ENCODE peak calls at places on chromosomes 12 and 14, in eight cellular contexts. One of them, this sample, is unnamed.

GRCh38 chr12:120089796-120090195 is 26.8 kb downstream of the RAB35 start:
- DNase-seq in tibial artery: no peak
- DNase-seq in pancreas: no peak
- DNase-seq in body of pancreas: no peak
- DNase-seq in lower lobe of right lung: peak; percentile 13
- DNase-seq in spleen: no peak
- DNase-seq in HCT116: no peak
- DNase-seq in breast epithelium: no peak
- DNase-seq in this sample: no peak

GRCh38 chr14:23661542-23661941 is 25.4 kb downstream of the DHRS2 start:
- DNase-seq in tibial artery: no peak
- DNase-seq in body of pancreas: no peak
- DNase-seq in breast epithelium: no peak
- DNase-seq in spleen: no peak
- DNase-seq in lower lobe of right lung: no peak
- DNase-seq in pancreas: no peak
- DNase-seq in HCT116: no peak
- DNase-seq in this sample: no peak

GRCh38 chr12:107684990-107685359 is 624 bp upstream of the PWP1 start:
- DNase-seq in tibial artery: no peak
- DNase-seq in spleen: no peak
- DNase-seq in breast epithelium: no peak
- DNase-seq in HCT116: peak; percentile 23
- DNase-seq in pancreas: no peak
- DNase-seq in body of pancreas: no peak
- DNase-seq in lower lobe of right lung: no peak
- DNase-seq in this sample: peak; percentile 77

GRCh38 chr12:128844031-128844635 is 9.1 kb upstream of the GLT1D1 start:
- DNase-seq in spleen: peak; percentile 86
- DNase-seq in HCT116: no peak
- DNase-seq in breast epithelium: no peak
- DNase-seq in body of pancreas: no peak
- DNase-seq in lower lobe of right lung: peak; percentile 56
- DNase-seq in tibial artery: no peak
- DNase-seq in pancreas: no peak
- DNase-seq in this sample: peak; percentile 90

GRCh38 chr14:22466520-22466919 is 122.5 kb downstream of the DAD1 start:
- DNase-seq in spleen: no peak
- DNase-seq in breast epithelium: no peak
- DNase-seq in body of pancreas: no peak
- DNase-seq in tibial artery: no peak
- DNase-seq in HCT116: no peak
- DNase-seq in pancreas: no peak
- DNase-seq in lower lobe of right lung: no peak
- DNase-seq in this sample: no peak

GRCh38 chr12:49962861-49963765 is 1.4 kb downstream of the AQP5 start:
- DNase-seq in body of pancreas: peak; percentile 97
- DNase-seq in pancreas: peak; percentile 85
- DNase-seq in breast epithelium: peak; percentile 73
- DNase-seq in HCT116: peak; percentile 29
- DNase-seq in lower lobe of right lung: peak; percentile 84
- DNase-seq in tibial artery: no peak
- DNase-seq in spleen: peak; percentile 71
- DNase-seq in this sample: peak; percentile 58

GRCh38 chr14:43754838-43755237 is 752.2 kb downstream of the FSCB start:
- DNase-seq in lower lobe of right lung: no peak
- DNase-seq in tibial artery: no peak
- DNase-seq in spleen: no peak
- DNase-seq in pancreas: no peak
- DNase-seq in HCT116: no peak
- DNase-seq in body of pancreas: no peak
- DNase-seq in breast epithelium: no peak
- DNase-seq in this sample: peak; percentile 52

GRCh38 chr14:75597149-75597548 is 18.7 kb downstream of the FLVCR2 start:
- DNase-seq in breast epithelium: no peak
- DNase-seq in body of pancreas: no peak
- DNase-seq in HCT116: no peak
- DNase-seq in tibial artery: no peak
- DNase-seq in lower lobe of right lung: no peak
- DNase-seq in spleen: no peak
- DNase-seq in pancreas: no peak
- DNase-seq in this sample: no peak

GRCh38 chr12:77166711-77167110 is 101.3 kb upstream of the E2F7 start:
- DNase-seq in lower lobe of right lung: no peak
- DNase-seq in HCT116: no peak
- DNase-seq in tibial artery: no peak
- DNase-seq in breast epithelium: no peak
- DNase-seq in spleen: no peak
- DNase-seq in body of pancreas: no peak
- DNase-seq in pancreas: no peak
- DNase-seq in this sample: no peak

GRCh38 chr12:57430117-57430930 is 519 bp downstream of the R3HDM2 start:
- DNase-seq in lower lobe of right lung: peak; percentile 69
- DNase-seq in spleen: peak; percentile 92
- DNase-seq in breast epithelium: peak; percentile 32
- DNase-seq in pancreas: peak; percentile 55
- DNase-seq in HCT116: no peak
- DNase-seq in tibial artery: peak; percentile 30
- DNase-seq in body of pancreas: no peak
- DNase-seq in this sample: peak; percentile 90

GRCh38 chr12:88309546-88309945 is 167.4 kb downstream of the TMTC3 start:
- DNase-seq in spleen: no peak
- DNase-seq in breast epithelium: no peak
- DNase-seq in tibial artery: no peak
- DNase-seq in lower lobe of right lung: no peak
- DNase-seq in body of pancreas: no peak
- DNase-seq in HCT116: no peak
- DNase-seq in pancreas: no peak
- DNase-seq in this sample: no peak

GRCh38 chr12:111404362-111405148 is 1.2 kb upstream of the SH2B3 start:
- DNase-seq in HCT116: no peak
- DNase-seq in pancreas: peak; percentile 71
- DNase-seq in tibial artery: no peak
- DNase-seq in lower lobe of right lung: peak; percentile 61
- DNase-seq in body of pancreas: peak; percentile 51
- DNase-seq in spleen: no peak
- DNase-seq in breast epithelium: no peak
- DNase-seq in this sample: peak; percentile 93

GRCh38 chr12:31705651-31706050 is 23.2 kb downstream of the AMN1 start:
- DNase-seq in tibial artery: no peak
- DNase-seq in lower lobe of right lung: no peak
- DNase-seq in body of pancreas: no peak
- DNase-seq in breast epithelium: no peak
- DNase-seq in pancreas: no peak
- DNase-seq in spleen: no peak
- DNase-seq in HCT116: no peak
- DNase-seq in this sample: no peak

GRCh38 chr12:3333583-3333982 is 157.4 kb upstream of the PRMT8 start:
- DNase-seq in breast epithelium: no peak
- DNase-seq in tibial artery: no peak
- DNase-seq in body of pancreas: no peak
- DNase-seq in HCT116: peak; percentile 38
- DNase-seq in pancreas: no peak
- DNase-seq in lower lobe of right lung: no peak
- DNase-seq in spleen: no peak
- DNase-seq in this sample: peak; percentile 98

GRCh38 chr12:59844775-59845174 is 248.9 kb downstream of the SLC16A7 start:
- DNase-seq in lower lobe of right lung: no peak
- DNase-seq in pancreas: no peak
- DNase-seq in spleen: no peak
- DNase-seq in tibial artery: no peak
- DNase-seq in breast epithelium: no peak
- DNase-seq in body of pancreas: no peak
- DNase-seq in HCT116: no peak
- DNase-seq in this sample: no peak

GRCh38 chr14:54129850-54130640 is 173.4 kb upstream of the BMP4 start:
- DNase-seq in spleen: no peak
- DNase-seq in body of pancreas: no peak
- DNase-seq in HCT116: no peak
- DNase-seq in pancreas: no peak
- DNase-seq in tibial artery: no peak
- DNase-seq in breast epithelium: no peak
- DNase-seq in lower lobe of right lung: no peak
- DNase-seq in this sample: no peak

GRCh38 chr12:45305904-45306303 is 90.0 kb downstream of the ANO6 start:
- DNase-seq in breast epithelium: peak; percentile 29
- DNase-seq in spleen: no peak
- DNase-seq in lower lobe of right lung: no peak
- DNase-seq in pancreas: no peak
- DNase-seq in tibial artery: no peak
- DNase-seq in HCT116: no peak
- DNase-seq in body of pancreas: no peak
- DNase-seq in this sample: no peak

GRCh38 chr14:89417469-89418225 is 614 bp upstream of the FOXN3 start:
- DNase-seq in pancreas: peak; percentile 73
- DNase-seq in HCT116: peak; percentile 54
- DNase-seq in tibial artery: peak; percentile 63
- DNase-seq in breast epithelium: peak; percentile 58
- DNase-seq in spleen: peak; percentile 92
- DNase-seq in lower lobe of right lung: peak; percentile 75
- DNase-seq in body of pancreas: peak; percentile 57
- DNase-seq in this sample: peak; percentile 81
- H3K4me1 ChIP-seq in pancreas: no peaks in the 10 kb centered on the region
- H3K4me1 ChIP-seq in HCT116: peaks cover 4% of the 10 kb centered on the region
- H3K4me1 ChIP-seq in tibial artery: peaks cover 31% of the 10 kb centered on the region
- H3K4me1 ChIP-seq in breast epithelium: no peaks in the 10 kb centered on the region
- H3K4me1 ChIP-seq in spleen: peaks cover 8% of the 10 kb centered on the region
- H3K4me1 ChIP-seq in lower lobe of right lung: peaks cover 35% of the 10 kb centered on the region
- H3K4me1 ChIP-seq in body of pancreas: peaks cover 30% of the 10 kb centered on the region
- H3K4me1 ChIP-seq in this sample: no peaks in the 10 kb centered on the region

GRCh38 chr12:5889381-5890047 is 55.5 kb downstream of the ANO2 start:
- DNase-seq in breast epithelium: no peak
- DNase-seq in spleen: no peak
- DNase-seq in body of pancreas: no peak
- DNase-seq in pancreas: no peak
- DNase-seq in lower lobe of right lung: no peak
- DNase-seq in tibial artery: no peak
- DNase-seq in HCT116: peak; percentile 62
- DNase-seq in this sample: peak; percentile 85

GRCh38 chr12:5884285-5884684 is 60.8 kb downstream of the ANO2 start:
- DNase-seq in lower lobe of right lung: no peak
- DNase-seq in body of pancreas: no peak
- DNase-seq in pancreas: no peak
- DNase-seq in tibial artery: no peak
- DNase-seq in HCT116: no peak
- DNase-seq in breast epithelium: no peak
- DNase-seq in spleen: no peak
- DNase-seq in this sample: no peak

GRCh38 chr12:5887758-5888157 is 57.3 kb downstream of the ANO2 start:
- DNase-seq in body of pancreas: no peak
- DNase-seq in pancreas: no peak
- DNase-seq in tibial artery: no peak
- DNase-seq in spleen: no peak
- DNase-seq in breast epithelium: no peak
- DNase-seq in HCT116: no peak
- DNase-seq in lower lobe of right lung: no peak
- DNase-seq in this sample: peak; percentile 5

GRCh38 chr12:5884846-5885245 is 60.2 kb downstream of the ANO2 start:
- DNase-seq in pancreas: no peak
- DNase-seq in breast epithelium: no peak
- DNase-seq in spleen: no peak
- DNase-seq in body of pancreas: no peak
- DNase-seq in HCT116: no peak
- DNase-seq in tibial artery: no peak
- DNase-seq in lower lobe of right lung: no peak
- DNase-seq in this sample: no peak

GRCh38 chr12:5888816-5889315 is 56.2 kb downstream of the ANO2 start:
- DNase-seq in pancreas: no peak
- DNase-seq in spleen: no peak
- DNase-seq in tibial artery: no peak
- DNase-seq in HCT116: no peak
- DNase-seq in lower lobe of right lung: no peak
- DNase-seq in body of pancreas: no peak
- DNase-seq in breast epithelium: no peak
- DNase-seq in this sample: peak; percentile 31
- H3K4me1 ChIP-seq in pancreas: no peaks in the 10 kb centered on the region
- H3K4me1 ChIP-seq in spleen: no peaks in the 10 kb centered on the region
- H3K4me1 ChIP-seq in tibial artery: no peaks in the 10 kb centered on the region
- H3K4me1 ChIP-seq in HCT116: no peaks in the 10 kb centered on the region
- H3K4me1 ChIP-seq in lower lobe of right lung: no peaks in the 10 kb centered on the region
- H3K4me1 ChIP-seq in body of pancreas: no peaks in the 10 kb centered on the region
- H3K4me1 ChIP-seq in breast epithelium: no peaks in the 10 kb centered on the region
- H3K4me1 ChIP-seq in this sample: no peaks in the 10 kb centered on the region

GRCh38 chr12:52232916-52233461 is at the start of gene KRT7:
- DNase-seq in body of pancreas: peak; percentile 89
- DNase-seq in lower lobe of right lung: peak; percentile 88
- DNase-seq in HCT116: no peak
- DNase-seq in pancreas: peak; percentile 72
- DNase-seq in tibial artery: no peak
- DNase-seq in breast epithelium: peak; percentile 93
- DNase-seq in spleen: no peak
- DNase-seq in this sample: peak; percentile 85
- H3K4me1 ChIP-seq in body of pancreas: peaks cover 76% of the 10 kb centered on the region
- H3K4me1 ChIP-seq in lower lobe of right lung: peaks cover 19% of the 10 kb centered on the region
- H3K4me1 ChIP-seq in HCT116: peaks cover 30% of the 10 kb centered on the region
- H3K4me1 ChIP-seq in pancreas: peaks cover 36% of the 10 kb centered on the region
- H3K4me1 ChIP-seq in tibial artery: peaks cover 44% of the 10 kb centered on the region
- H3K4me1 ChIP-seq in breast epithelium: peaks cover 22% of the 10 kb centered on the region
- H3K4me1 ChIP-seq in spleen: no peaks in the 10 kb centered on the region
- H3K4me1 ChIP-seq in this sample: no peaks in the 10 kb centered on the region

DNA sequence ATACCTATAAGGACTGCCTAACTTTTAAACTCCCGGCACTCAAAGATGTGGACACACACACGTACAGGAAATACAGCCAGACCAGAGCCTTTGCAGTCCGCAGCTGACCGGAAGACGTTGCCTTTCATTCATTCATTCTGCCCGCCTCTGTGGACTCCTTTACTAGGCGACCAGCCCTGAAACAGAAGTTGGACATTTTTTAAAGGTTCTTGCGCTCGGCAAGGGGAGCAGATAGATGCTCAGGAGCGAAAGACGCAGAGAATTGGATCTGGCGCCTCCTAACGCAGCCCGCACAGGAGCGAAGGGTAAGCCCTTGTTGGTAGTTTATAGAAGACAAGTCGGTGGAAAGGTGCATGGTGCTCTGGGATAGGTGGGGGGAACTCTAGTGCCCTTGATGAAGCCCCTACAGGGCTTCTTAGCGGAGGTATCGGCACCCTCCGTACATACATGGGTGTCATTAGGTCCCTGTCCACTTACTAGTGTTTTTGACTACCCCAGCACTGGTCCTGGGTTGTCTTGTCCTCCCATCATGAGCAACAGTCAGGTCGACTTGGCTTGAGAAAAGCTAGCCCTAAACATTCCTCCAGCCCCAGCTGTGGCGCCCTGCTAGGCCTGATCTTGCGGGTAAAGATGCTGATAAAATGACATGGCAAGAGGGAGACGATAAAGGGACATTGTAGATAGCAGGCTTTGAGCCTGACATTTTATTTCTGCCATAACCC is at the start of gene KDM2B:
- DNase-seq in spleen: no peak
- DNase-seq in lower lobe of right lung: no peak
- DNase-seq in body of pancreas: no peak
- DNase-seq in breast epithelium: no peak
- DNase-seq in tibial artery: peak; percentile 48
- DNase-seq in pancreas: peak; percentile 35
- DNase-seq in HCT116: no peak
- DNase-seq in this sample: peak; percentile 89
- H3K4me1 ChIP-seq in spleen: peaks cover 29% of the 10 kb centered on the region
- H3K4me1 ChIP-seq in lower lobe of right lung: peaks cover 46% of the 10 kb centered on the region
- H3K4me1 ChIP-seq in body of pancreas: peaks cover 44% of the 10 kb centered on the region
- H3K4me1 ChIP-seq in breast epithelium: no peaks in the 10 kb centered on the region
- H3K4me1 ChIP-seq in tibial artery: peaks cover 52% of the 10 kb centered on the region
- H3K4me1 ChIP-seq in pancreas: no peaks in the 10 kb centered on the region
- H3K4me1 ChIP-seq in HCT116: peaks cover 13% of the 10 kb centered on the region
- H3K4me1 ChIP-seq in this sample: peaks cover 9% of the 10 kb centered on the region